ENCODE peak calls at places on chromosomes 11 and 22, in four cellular contexts. One of them, this sample, is unnamed.

GRCh38 chr11:110177057-110177397 is 83.8 kb downstream of the ZC3H12C start:
- DNase-seq in ovary: no peak
- DNase-seq in HCT116: no peak
- DNase-seq in CD8-positive, alpha-beta T cell: no peak
- DNase-seq in this sample: no peak

GRCh38 chr11:109040303-109040702 is 375.4 kb downstream of the DDX10 start:
- DNase-seq in CD8-positive, alpha-beta T cell: no peak
- DNase-seq in HCT116: peak; percentile 19
- DNase-seq in ovary: no peak
- DNase-seq in this sample: no peak

GRCh38 chr11:14022821-14023220 is 60.3 kb downstream of the SPON1 start:
- DNase-seq in HCT116: no peak
- DNase-seq in ovary: no peak
- DNase-seq in CD8-positive, alpha-beta T cell: no peak
- DNase-seq in this sample: no peak

GRCh38 chr11:24855951-24856350 is 359.1 kb downstream of the LUZP2 start:
- DNase-seq in HCT116: no peak
- DNase-seq in ovary: no peak
- DNase-seq in CD8-positive, alpha-beta T cell: no peak
- DNase-seq in this sample: no peak

GRCh38 chr11:106101797-106102196 is 24.3 kb downstream of the AASDHPPT start:
- DNase-seq in ovary: no peak
- DNase-seq in HCT116: no peak
- DNase-seq in CD8-positive, alpha-beta T cell: no peak
- DNase-seq in this sample: no peak

GRCh38 chr11:47565340-47566165 is at the start of gene PTPMT1:
- DNase-seq in CD8-positive, alpha-beta T cell: peak; percentile 55
- DNase-seq in HCT116: peak; percentile 40
- DNase-seq in ovary: peak; percentile 66
- DNase-seq in this sample: peak; percentile 67

GRCh38 chr11:11587122-11587521 is 34.7 kb downstream of the GALNT18 start:
- DNase-seq in ovary: no peak
- DNase-seq in HCT116: no peak
- DNase-seq in CD8-positive, alpha-beta T cell: no peak
- DNase-seq in this sample: no peak

GRCh38 chr11:76160856-76161255 is 45.4 kb downstream of the WNT11 start:
- DNase-seq in HCT116: no peak
- DNase-seq in ovary: no peak
- DNase-seq in CD8-positive, alpha-beta T cell: no peak
- DNase-seq in this sample: no peak

GRCh38 chr11:32231909-32232493 is 141.1 kb downstream of the RCN1 start:
- DNase-seq in ovary: no peak
- DNase-seq in CD8-positive, alpha-beta T cell: no peak
- DNase-seq in HCT116: peak; percentile 36
- DNase-seq in this sample: no peak

GRCh38 chr22:17213976-17214375 is 5.3 kb downstream of the ADA2 start:
- DNase-seq in ovary: no peak
- DNase-seq in CD8-positive, alpha-beta T cell: peak; percentile 47
- DNase-seq in HCT116: peak; percentile 40
- DNase-seq in this sample: no peak
- TF ChIP-seq CTCF in ovary: no peak
- TF ChIP-seq CTCF in CD8-positive, alpha-beta T cell: peak; percentile 30
- TF ChIP-seq CTCF in HCT116: peak; percentile 65
- TF ChIP-seq CTCF in this sample: no peak

DNA sequence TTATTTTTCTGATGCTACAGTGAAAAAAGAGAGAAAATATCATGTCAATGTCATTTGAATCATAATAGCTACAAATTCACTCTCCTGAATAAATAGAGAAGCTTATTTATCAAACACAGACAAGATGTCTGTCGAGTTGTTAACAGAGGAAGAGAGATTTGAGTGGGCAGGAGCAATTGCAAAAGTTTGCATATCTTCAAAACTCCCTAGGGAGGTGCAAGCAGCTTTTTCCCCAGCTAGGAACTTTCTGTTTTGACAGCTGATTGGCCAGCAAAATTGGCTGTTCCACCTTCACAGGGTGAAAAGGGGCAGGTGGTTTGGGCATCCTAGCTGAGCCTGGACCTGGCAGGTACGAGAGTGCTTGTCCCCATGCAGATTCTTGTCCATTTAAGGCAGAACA is 98.2 kb downstream of the NTM start:
- DNase-seq in CD8-positive, alpha-beta T cell: no peak
- DNase-seq in ovary: no peak
- DNase-seq in HCT116: no peak
- DNase-seq in this sample: no peak
- H3K4me3 ChIP-seq in CD8-positive, alpha-beta T cell: no peak overlapping the region
- H3K4me3 ChIP-seq in ovary: no peak overlapping the region
- H3K4me3 ChIP-seq in HCT116: no peak overlapping the region
- H3K4me3 ChIP-seq in this sample: no peak overlapping the region

DNA sequence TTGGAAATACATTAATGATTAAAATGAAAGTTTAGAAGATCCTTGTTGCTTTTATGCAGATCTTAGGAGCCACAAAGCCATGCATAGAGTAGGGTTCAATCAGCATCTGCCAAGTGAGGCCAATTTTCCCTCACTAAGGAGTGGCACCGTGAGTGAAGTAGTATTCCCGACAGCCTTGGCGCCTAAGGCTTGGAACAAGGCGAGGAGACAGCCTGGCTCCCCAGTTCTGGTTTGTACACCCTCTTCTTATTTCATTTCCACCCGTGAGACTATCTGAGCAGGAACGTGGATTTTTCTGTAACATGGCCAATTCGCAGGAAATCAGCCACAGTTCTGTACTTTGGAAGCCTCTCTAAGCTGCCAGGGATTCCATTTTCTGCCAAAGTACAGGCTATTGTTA is 22.6 kb downstream of the FADS2 start:
- DNase-seq in ovary: no peak
- DNase-seq in CD8-positive, alpha-beta T cell: no peak
- DNase-seq in HCT116: no peak
- DNase-seq in this sample: no peak
- H3K36me3 ChIP-seq in ovary: no peaks in the 10 kb centered on the region
- H3K36me3 ChIP-seq in CD8-positive, alpha-beta T cell: no peaks in the 10 kb centered on the region
- H3K36me3 ChIP-seq in HCT116: no peaks in the 10 kb centered on the region
- H3K36me3 ChIP-seq in this sample: peaks cover 68% of the 10 kb centered on the region

DNA sequence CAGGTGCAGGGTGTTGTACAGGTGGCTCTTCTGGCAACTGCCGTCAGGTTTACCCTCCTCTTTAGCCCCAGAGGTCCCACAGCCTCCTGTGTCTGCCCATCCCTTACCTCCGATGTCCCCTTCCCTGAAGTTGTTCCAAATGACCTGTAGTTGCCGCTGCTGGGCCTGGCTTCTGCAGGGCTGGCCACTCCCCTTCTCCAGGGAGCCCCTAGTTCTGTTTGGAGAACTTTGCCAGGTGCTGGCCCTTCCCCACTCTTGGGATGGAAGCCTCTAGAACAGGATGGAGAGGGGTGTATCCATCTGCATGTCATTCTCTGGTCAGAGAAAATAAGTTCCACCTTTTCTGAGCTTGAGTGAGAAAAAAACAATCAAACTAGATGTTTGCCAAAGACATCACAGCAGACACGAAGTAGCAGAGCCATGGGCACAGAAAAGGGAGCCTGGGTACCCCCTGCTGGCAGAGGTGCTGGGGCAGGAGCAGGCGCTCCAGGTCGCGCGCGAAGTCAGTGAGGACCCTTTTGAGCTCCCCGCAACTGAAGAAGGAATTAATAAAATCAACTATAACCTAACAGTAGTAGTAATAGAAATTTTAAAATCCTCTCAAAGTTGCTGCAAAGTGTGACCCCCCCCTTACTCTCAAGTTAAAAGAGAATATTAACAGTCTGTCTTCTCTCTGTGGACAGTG is 20.2 kb upstream of the PARVB start:
- DNase-seq in ovary: no peak
- DNase-seq in HCT116: peak; percentile 7
- DNase-seq in CD8-positive, alpha-beta T cell: no peak
- DNase-seq in this sample: no peak
- TF ChIP-seq CTCF in ovary: no peak
- TF ChIP-seq CTCF in HCT116: peak; percentile 49
- TF ChIP-seq CTCF in CD8-positive, alpha-beta T cell: no peak
- TF ChIP-seq CTCF in this sample: no peak

GRCh38 chr22:30210235-30210831 is 36.2 kb downstream of the LIF start:
- DNase-seq in ovary: no peak
- DNase-seq in CD8-positive, alpha-beta T cell: no peak
- DNase-seq in HCT116: peak; percentile 96
- DNase-seq in this sample: no peak
- H3K4me3 ChIP-seq in ovary: no peak overlapping the region
- H3K4me3 ChIP-seq in CD8-positive, alpha-beta T cell: no peak overlapping the region
- H3K4me3 ChIP-seq in HCT116: peak overlapping the region; percentile 11
- H3K4me3 ChIP-seq in this sample: no peak overlapping the region

DNA sequence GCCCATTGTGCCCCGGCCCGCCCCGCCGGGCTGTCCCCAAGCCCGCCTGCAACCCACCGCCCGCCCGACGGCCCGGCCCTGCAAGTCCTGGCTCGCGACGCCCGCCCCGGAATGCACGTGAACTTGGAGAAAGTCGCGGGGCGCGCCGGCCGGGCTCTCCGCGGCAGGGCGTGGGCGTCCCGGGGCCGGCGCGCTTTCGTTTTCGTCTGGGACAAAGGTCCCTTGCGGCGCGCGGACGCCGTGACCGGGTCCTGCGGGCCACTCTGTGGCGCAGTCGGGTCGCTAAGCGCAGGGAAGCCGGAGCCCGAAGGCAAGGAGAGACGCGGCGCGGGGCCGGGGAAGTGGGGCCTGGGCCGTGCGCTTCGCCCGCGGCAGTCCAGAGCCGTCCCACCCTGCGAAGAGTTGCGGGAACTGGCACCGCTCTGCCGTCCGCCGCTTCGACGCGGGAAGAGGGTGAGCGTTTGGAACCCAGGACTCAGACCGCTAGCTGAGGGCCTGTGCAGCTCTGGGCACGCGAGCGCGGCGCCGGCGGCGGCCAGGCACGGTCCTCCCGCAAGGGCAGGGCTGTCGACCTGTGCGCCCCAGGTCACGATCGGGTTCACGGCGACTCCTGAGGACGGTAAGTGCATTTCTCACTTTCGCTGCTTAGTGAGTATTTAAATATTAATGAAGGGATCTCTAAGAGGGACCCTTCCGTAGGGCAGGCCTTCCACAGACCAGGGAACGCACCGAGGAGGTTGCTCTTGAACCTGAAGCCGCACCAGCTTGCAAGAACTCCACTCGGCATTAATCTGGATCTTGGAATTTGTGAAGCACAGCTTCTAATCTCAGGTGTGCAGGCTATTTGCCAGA is 78.1 kb upstream of the PPARA start:
- DNase-seq in HCT116: no peak
- DNase-seq in ovary: no peak
- DNase-seq in CD8-positive, alpha-beta T cell: no peak
- DNase-seq in this sample: peak; percentile 79
- H3K36me3 ChIP-seq in HCT116: peaks cover 42% of the 10 kb centered on the region
- H3K36me3 ChIP-seq in ovary: no peaks in the 10 kb centered on the region
- H3K36me3 ChIP-seq in CD8-positive, alpha-beta T cell: peaks cover 6% of the 10 kb centered on the region
- H3K36me3 ChIP-seq in this sample: peaks cover 5% of the 10 kb centered on the region

DNA sequence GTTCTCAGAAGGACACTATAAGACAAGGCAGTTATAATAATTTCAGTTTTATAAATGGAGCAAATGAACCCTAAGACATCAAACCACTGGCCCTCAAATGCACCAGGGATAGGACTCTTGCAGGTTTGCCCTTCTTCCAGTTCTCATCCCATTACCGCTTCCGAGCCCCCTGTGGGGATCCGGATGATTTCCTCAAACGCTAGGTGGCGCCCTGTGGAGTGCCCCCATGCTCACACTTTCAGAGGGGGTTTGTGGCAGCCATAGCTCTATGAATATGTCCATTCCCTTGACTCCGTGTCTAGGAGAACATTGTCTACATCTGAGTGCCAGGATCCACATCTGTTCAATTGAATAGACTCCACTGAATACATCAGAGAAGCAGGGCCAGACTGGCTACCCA is 816.3 kb downstream of the NTM start:
- DNase-seq in ovary: no peak
- DNase-seq in HCT116: no peak
- DNase-seq in CD8-positive, alpha-beta T cell: no peak
- DNase-seq in this sample: no peak
- TF ChIP-seq CTCF in ovary: no peak
- TF ChIP-seq CTCF in HCT116: no peak
- TF ChIP-seq CTCF in CD8-positive, alpha-beta T cell: no peak
- TF ChIP-seq CTCF in this sample: no peak

GRCh38 chr11:15114501-15115475 is at the start of gene INSC:
- DNase-seq in ovary: no peak
- DNase-seq in HCT116: no peak
- DNase-seq in CD8-positive, alpha-beta T cell: no peak
- DNase-seq in this sample: no peak
- H3K4me3 ChIP-seq in ovary: no peak within 1 kb of the TSS
- H3K4me3 ChIP-seq in HCT116: no peak within 1 kb of the TSS
- H3K4me3 ChIP-seq in CD8-positive, alpha-beta T cell: peak within 1 kb of the TSS; percentile 16
- H3K4me3 ChIP-seq in this sample: peak within 1 kb of the TSS; percentile 45